ENCODE peak calls at places on chromosomes 5 and 9, in six cellular contexts. One of them, this sample, is unnamed.

GRCh38 chr5:32020271-32020670 is 153.8 kb downstream of the GOLPH3 start:
- DNase-seq in dorsolateral prefrontal cortex: no peak
- DNase-seq in stomach: no peak
- DNase-seq in uterus: no peak
- DNase-seq in fibroblast of villous mesenchyme: peak
- DNase-seq in foreskin fibroblast: no peak
- DNase-seq in this sample: no peak

GRCh38 chr9:113664176-113664875 is 200.8 kb downstream of the RGS3 start:
- DNase-seq in uterus: no peak
- DNase-seq in stomach: no peak
- DNase-seq in dorsolateral prefrontal cortex: no peak
- DNase-seq in foreskin fibroblast: no peak
- DNase-seq in fibroblast of villous mesenchyme: no peak
- DNase-seq in this sample: no peak

GRCh38 chr9:115063058-115063850 is 54.7 kb downstream of the TNC start:
- DNase-seq in fibroblast of villous mesenchyme: peak
- DNase-seq in stomach: no peak
- DNase-seq in uterus: peak
- DNase-seq in dorsolateral prefrontal cortex: no peak
- DNase-seq in foreskin fibroblast: peak
- DNase-seq in this sample: no peak

GRCh38 chr5:141850183-141850768 is 27.9 kb downstream of the PCDH1 start:
- DNase-seq in dorsolateral prefrontal cortex: no peak
- DNase-seq in stomach: no peak
- DNase-seq in fibroblast of villous mesenchyme: peak
- DNase-seq in uterus: peak
- DNase-seq in foreskin fibroblast: no peak
- DNase-seq in this sample: no peak

GRCh38 chr9:135230817-135231520 is 143.5 kb downstream of the OLFM1 start:
- DNase-seq in dorsolateral prefrontal cortex: peak
- DNase-seq in stomach: no peak
- DNase-seq in foreskin fibroblast: no peak
- DNase-seq in fibroblast of villous mesenchyme: no peak
- DNase-seq in uterus: no peak
- DNase-seq in this sample: no peak

GRCh38 chr5:102763734-102764133 is 8.6 kb downstream of the PAM start:
- DNase-seq in uterus: no peak
- DNase-seq in foreskin fibroblast: no peak
- DNase-seq in stomach: no peak
- DNase-seq in fibroblast of villous mesenchyme: no peak
- DNase-seq in dorsolateral prefrontal cortex: no peak
- DNase-seq in this sample: no peak

GRCh38 chr5:9466677-9467076 is 79.2 kb downstream of the SEMA5A start:
- DNase-seq in foreskin fibroblast: no peak
- DNase-seq in dorsolateral prefrontal cortex: no peak
- DNase-seq in stomach: no peak
- DNase-seq in uterus: no peak
- DNase-seq in fibroblast of villous mesenchyme: no peak
- DNase-seq in this sample: no peak

GRCh38 chr9:38437193-38437823 is 13.1 kb upstream of the IGFBPL1 start:
- DNase-seq in foreskin fibroblast: no peak
- DNase-seq in fibroblast of villous mesenchyme: no peak
- DNase-seq in dorsolateral prefrontal cortex: no peak
- DNase-seq in uterus: no peak
- DNase-seq in stomach: peak
- DNase-seq in this sample: peak

GRCh38 chr5:54881286-54882005 is 103.9 kb downstream of the ESM1 start:
- DNase-seq in fibroblast of villous mesenchyme: no peak
- DNase-seq in foreskin fibroblast: no peak
- DNase-seq in dorsolateral prefrontal cortex: no peak
- DNase-seq in stomach: no peak
- DNase-seq in uterus: no peak
- DNase-seq in this sample: no peak

GRCh38 chr9:135061441-135061840 is 26.0 kb upstream of the OLFM1 start:
- DNase-seq in foreskin fibroblast: no peak
- DNase-seq in uterus: no peak
- DNase-seq in stomach: peak
- DNase-seq in dorsolateral prefrontal cortex: peak
- DNase-seq in fibroblast of villous mesenchyme: no peak
- DNase-seq in this sample: no peak

GRCh38 chr5:1008451-1009358 is at the start of gene NKD2:
- DNase-seq in dorsolateral prefrontal cortex: peak
- DNase-seq in foreskin fibroblast: no peak
- DNase-seq in uterus: peak
- DNase-seq in stomach: peak
- DNase-seq in fibroblast of villous mesenchyme: no peak
- DNase-seq in this sample: no peak

GRCh38 chr5:161411156-161411555 is 135.4 kb downstream of the GABRB2 start:
- DNase-seq in dorsolateral prefrontal cortex: no peak
- DNase-seq in fibroblast of villous mesenchyme: no peak
- DNase-seq in uterus: no peak
- DNase-seq in foreskin fibroblast: no peak
- DNase-seq in stomach: no peak
- DNase-seq in this sample: no peak

GRCh38 chr9:128304971-128305288 is 17.3 kb downstream of the TRUB2 start:
- DNase-seq in foreskin fibroblast: no peak
- DNase-seq in uterus: no peak
- DNase-seq in stomach: no peak
- DNase-seq in fibroblast of villous mesenchyme: no peak
- DNase-seq in dorsolateral prefrontal cortex: no peak
- DNase-seq in this sample: no peak

GRCh38 chr9:136502196-136502595 is 19.4 kb upstream of the SEC16A start:
- DNase-seq in foreskin fibroblast: no peak
- DNase-seq in fibroblast of villous mesenchyme: no peak
- DNase-seq in stomach: no peak
- DNase-seq in dorsolateral prefrontal cortex: no peak
- DNase-seq in uterus: no peak
- DNase-seq in this sample: no peak

GRCh38 chr5:123367739-123368138 is 55.5 kb downstream of the CEP120 start:
- DNase-seq in uterus: no peak
- DNase-seq in dorsolateral prefrontal cortex: no peak
- DNase-seq in foreskin fibroblast: no peak
- DNase-seq in stomach: no peak
- DNase-seq in fibroblast of villous mesenchyme: peak
- DNase-seq in this sample: no peak

GRCh38 chr9:24932785-24933184 is 387.1 kb upstream of the IZUMO3 start:
- DNase-seq in dorsolateral prefrontal cortex: no peak
- DNase-seq in uterus: no peak
- DNase-seq in foreskin fibroblast: no peak
- DNase-seq in stomach: no peak
- DNase-seq in fibroblast of villous mesenchyme: no peak
- DNase-seq in this sample: no peak

GRCh38 chr9:136326777-136327312 is 494 bp upstream of the GPSM1 start:
- DNase-seq in foreskin fibroblast: no peak
- DNase-seq in fibroblast of villous mesenchyme: no peak
- DNase-seq in uterus: no peak
- DNase-seq in stomach: no peak
- DNase-seq in dorsolateral prefrontal cortex: no peak
- DNase-seq in this sample: no peak

GRCh38 chr5:172543484-172544298 is 89.4 kb upstream of the SH3PXD2B start:
- DNase-seq in stomach: no peak
- DNase-seq in dorsolateral prefrontal cortex: no peak
- DNase-seq in fibroblast of villous mesenchyme: no peak
- DNase-seq in foreskin fibroblast: peak
- DNase-seq in uterus: peak
- DNase-seq in this sample: no peak

GRCh38 chr5:169637856-169638190 is 748 bp downstream of the DOCK2 start:
- DNase-seq in uterus: no peak
- DNase-seq in dorsolateral prefrontal cortex: no peak
- DNase-seq in stomach: peak
- DNase-seq in foreskin fibroblast: no peak
- DNase-seq in fibroblast of villous mesenchyme: no peak
- DNase-seq in this sample: no peak
- H3K4me3 ChIP-seq in uterus: no peak
- H3K4me3 ChIP-seq in dorsolateral prefrontal cortex: peak
- H3K4me3 ChIP-seq in stomach: peak
- H3K4me3 ChIP-seq in foreskin fibroblast: no peak
- H3K4me3 ChIP-seq in fibroblast of villous mesenchyme: no peak
- H3K4me3 ChIP-seq in this sample: peak

GRCh38 chr5:119353686-119354366 is 2.0 kb upstream of the TNFAIP8 start:
- DNase-seq in uterus: no peak
- DNase-seq in dorsolateral prefrontal cortex: no peak
- DNase-seq in foreskin fibroblast: no peak
- DNase-seq in stomach: no peak
- DNase-seq in fibroblast of villous mesenchyme: no peak
- DNase-seq in this sample: no peak
- H3K4me3 ChIP-seq in uterus: no peak
- H3K4me3 ChIP-seq in dorsolateral prefrontal cortex: no peak
- H3K4me3 ChIP-seq in foreskin fibroblast: no peak
- H3K4me3 ChIP-seq in stomach: no peak
- H3K4me3 ChIP-seq in fibroblast of villous mesenchyme: no peak
- H3K4me3 ChIP-seq in this sample: no peak

GRCh38 chr5:124650960-124651662 is 95.3 kb downstream of the ZNF608 start:
- DNase-seq in foreskin fibroblast: no peak
- DNase-seq in stomach: no peak
- DNase-seq in dorsolateral prefrontal cortex: no peak
- DNase-seq in uterus: no peak
- DNase-seq in fibroblast of villous mesenchyme: no peak
- DNase-seq in this sample: no peak
- H3K4me3 ChIP-seq in foreskin fibroblast: peak
- H3K4me3 ChIP-seq in stomach: peak
- H3K4me3 ChIP-seq in dorsolateral prefrontal cortex: peak
- H3K4me3 ChIP-seq in uterus: no peak
- H3K4me3 ChIP-seq in fibroblast of villous mesenchyme: peak
- H3K4me3 ChIP-seq in this sample: peak

DNA sequence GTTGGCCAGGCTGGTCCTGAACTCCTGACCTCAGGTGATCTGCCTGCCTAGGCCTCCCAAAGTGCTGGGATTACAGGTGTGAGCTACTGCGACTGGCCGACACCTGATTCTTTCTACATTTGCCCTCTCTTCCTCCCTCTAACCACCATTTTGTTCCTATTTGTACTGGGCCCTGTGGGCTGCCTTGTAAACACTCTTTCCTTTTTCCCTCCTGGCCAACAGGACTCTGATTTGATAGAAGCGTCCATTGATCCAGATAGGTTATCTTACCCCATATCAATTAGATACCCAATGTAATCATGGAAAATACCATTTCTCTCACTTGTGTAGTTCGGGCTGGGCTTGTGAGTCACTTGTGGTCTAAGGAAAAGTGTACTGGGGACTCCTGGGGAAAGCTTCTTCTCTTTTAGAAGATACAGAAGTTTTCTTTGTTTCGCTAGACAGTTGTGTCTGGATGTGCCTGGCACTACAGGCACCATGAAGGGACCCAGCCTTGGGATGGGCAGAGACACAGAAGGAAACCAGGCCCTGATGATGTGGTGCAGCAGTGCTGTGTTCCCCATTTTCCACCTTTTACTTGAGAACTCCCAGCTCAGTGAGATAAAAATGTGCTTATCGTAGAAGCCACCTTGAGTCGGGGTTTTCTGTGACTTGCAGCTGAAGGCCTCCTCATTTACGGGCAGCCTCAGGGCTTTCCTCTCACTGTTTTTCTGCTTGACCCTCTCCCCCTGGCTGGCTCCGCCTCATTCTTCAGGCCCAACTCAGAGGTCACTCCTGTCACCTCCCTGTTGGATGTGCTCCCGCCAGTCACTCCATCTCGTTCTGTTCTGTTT is 32.8 kb upstream of the CPEB4 start:
- DNase-seq in dorsolateral prefrontal cortex: no peak
- DNase-seq in uterus: no peak
- DNase-seq in fibroblast of villous mesenchyme: no peak
- DNase-seq in foreskin fibroblast: no peak
- DNase-seq in stomach: no peak
- DNase-seq in this sample: no peak
- H3K4me3 ChIP-seq in dorsolateral prefrontal cortex: no peak
- H3K4me3 ChIP-seq in uterus: no peak
- H3K4me3 ChIP-seq in fibroblast of villous mesenchyme: no peak
- H3K4me3 ChIP-seq in foreskin fibroblast: no peak
- H3K4me3 ChIP-seq in stomach: no peak
- H3K4me3 ChIP-seq in this sample: no peak

GRCh38 chr5:137737349-137738256 is 1.7 kb upstream of the KLHL3 start:
- DNase-seq in dorsolateral prefrontal cortex: no peak
- DNase-seq in uterus: peak
- DNase-seq in stomach: peak
- DNase-seq in fibroblast of villous mesenchyme: peak
- DNase-seq in foreskin fibroblast: no peak
- DNase-seq in this sample: no peak

GRCh38 chr5:137733922-137734695 is 1.8 kb downstream of the KLHL3 start:
- DNase-seq in foreskin fibroblast: no peak
- DNase-seq in stomach: no peak
- DNase-seq in uterus: no peak
- DNase-seq in fibroblast of villous mesenchyme: peak
- DNase-seq in dorsolateral prefrontal cortex: no peak
- DNase-seq in this sample: no peak

GRCh38 chr5:137733011-137733410 is 2.9 kb downstream of the KLHL3 start:
- DNase-seq in uterus: no peak
- DNase-seq in stomach: no peak
- DNase-seq in fibroblast of villous mesenchyme: no peak
- DNase-seq in foreskin fibroblast: no peak
- DNase-seq in dorsolateral prefrontal cortex: no peak
- DNase-seq in this sample: no peak

GRCh38 chr5:137735531-137736284 is at the start of gene KLHL3:
- DNase-seq in fibroblast of villous mesenchyme: peak
- DNase-seq in dorsolateral prefrontal cortex: peak
- DNase-seq in stomach: peak
- DNase-seq in uterus: peak
- DNase-seq in foreskin fibroblast: no peak
- DNase-seq in this sample: no peak

GRCh38 chr5:137734962-137735530 is 843 bp downstream of the KLHL3 start:
- DNase-seq in uterus: peak
- DNase-seq in foreskin fibroblast: no peak
- DNase-seq in dorsolateral prefrontal cortex: no peak
- DNase-seq in fibroblast of villous mesenchyme: peak
- DNase-seq in stomach: peak
- DNase-seq in this sample: no peak
- H3K4me3 ChIP-seq in uterus: peak
- H3K4me3 ChIP-seq in foreskin fibroblast: peak
- H3K4me3 ChIP-seq in dorsolateral prefrontal cortex: peak
- H3K4me3 ChIP-seq in fibroblast of villous mesenchyme: peak
- H3K4me3 ChIP-seq in stomach: peak
- H3K4me3 ChIP-seq in this sample: peak

GRCh38 chr9:22028394-22028793 is 19.3 kb upstream of the CDKN2B start:
- DNase-seq in uterus: no peak
- DNase-seq in stomach: no peak
- DNase-seq in foreskin fibroblast: no peak
- DNase-seq in dorsolateral prefrontal cortex: no peak
- DNase-seq in fibroblast of villous mesenchyme: no peak
- DNase-seq in this sample: no peak

GRCh38 chr9:22026696-22027095 is 17.6 kb upstream of the CDKN2B start:
- DNase-seq in uterus: no peak
- DNase-seq in dorsolateral prefrontal cortex: no peak
- DNase-seq in stomach: no peak
- DNase-seq in foreskin fibroblast: no peak
- DNase-seq in fibroblast of villous mesenchyme: no peak
- DNase-seq in this sample: no peak

DNA sequence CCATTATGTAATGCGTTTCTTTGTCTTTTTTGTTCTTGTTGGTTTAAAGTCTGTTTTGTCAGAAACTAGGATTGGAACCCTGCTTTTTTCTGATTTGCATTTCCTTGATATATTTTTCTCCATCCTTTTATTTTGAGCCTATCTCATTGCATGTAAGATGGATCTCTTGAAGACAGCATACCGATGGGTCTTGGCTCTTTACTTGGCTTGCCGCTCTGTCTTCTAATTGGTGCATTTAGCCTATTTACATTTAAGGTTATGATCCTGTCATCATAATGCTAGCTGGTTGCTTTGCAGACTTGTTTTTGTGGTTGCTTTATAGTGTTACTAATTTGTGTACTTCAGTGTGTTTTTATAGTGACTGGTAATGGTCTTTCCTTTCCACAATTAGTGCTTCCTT is 13.3 kb upstream of the CDKN2B start:
- DNase-seq in dorsolateral prefrontal cortex: no peak
- DNase-seq in foreskin fibroblast: no peak
- DNase-seq in stomach: no peak
- DNase-seq in uterus: no peak
- DNase-seq in fibroblast of villous mesenchyme: no peak
- DNase-seq in this sample: no peak
- H3K4me3 ChIP-seq in dorsolateral prefrontal cortex: no peak
- H3K4me3 ChIP-seq in foreskin fibroblast: no peak
- H3K4me3 ChIP-seq in stomach: no peak
- H3K4me3 ChIP-seq in uterus: no peak
- H3K4me3 ChIP-seq in fibroblast of villous mesenchyme: no peak
- H3K4me3 ChIP-seq in this sample: no peak

This sample was measured in vagina.